ENCODE peak calls at places on chromosome 9, in five cellular contexts. J, Z, D, K and F are unnamed samples.

GRCh38 chr9:16133556-16134227 is 580.8 kb downstream of the CCDC171 start:
- DNase-seq in K (peak; percentile 63), D (peak; percentile 79), Z (peak; percentile 71), J (peak; percentile 48), F (peak; percentile 28)

GRCh38 chr9:113886471-113886870 is 10.4 kb downstream of the ZNF618 start:
- DNase-seq in Z (no peak), D (no peak), K (no peak), J (peak; percentile 23), F (no peak)

GRCh38 chr9:76964612-76965011 is 54.8 kb upstream of the FOXB2 start:
- DNase-seq in K (no peak), D (no peak), Z (no peak), J (no peak), F (no peak)

GRCh38 chr9:21752003-21752402 is 50.4 kb upstream of the MTAP start:
- DNase-seq in Z (peak; percentile 48), K (no peak), D (no peak), J (no peak), F (no peak)

GRCh38 chr9:72509053-72509452 is 12.4 kb upstream of the TMC1 start:
- DNase-seq in D (no peak), K (no peak), J (peak; percentile 74), Z (no peak), F (no peak)

GRCh38 chr9:93043122-93043521 is 15.4 kb upstream of the SUSD3 start:
- DNase-seq in Z (no peak), K (no peak), J (no peak), D (no peak), F (no peak)

GRCh38 chr9:108535526-108535925 is 320.3 kb downstream of the ACTL7B start:
- DNase-seq in J (no peak), Z (no peak), K (peak; percentile 9), D (peak; percentile 48), F (peak; percentile 49)

GRCh38 chr9:13648676-13649075 is 369.2 kb upstream of the MPDZ start:
- DNase-seq in D (no peak), Z (no peak), J (no peak), K (no peak), F (no peak)

GRCh38 chr9:87963770-87964169 is 10.6 kb downstream of the CDK20 start:
- DNase-seq in K (no peak), J (no peak), Z (no peak), D (no peak), F (no peak)

GRCh38 chr9:84327184-84327583 is 13.4 kb downstream of the SLC28A3 start:
- DNase-seq in Z (no peak), D (no peak), J (no peak), K (no peak), F (no peak)

GRCh38 chr9:137630684-137631083 is 11.9 kb downstream of the EHMT1 start:
- DNase-seq in K (no peak), Z (no peak), D (no peak), J (no peak), F (no peak)
- H3K4me1 ChIP-seq in K (peaks cover 35% of the 10 kb centered on the region), Z (peaks cover 7% of the 10 kb centered on the region), D (peaks cover 14% of the 10 kb centered on the region), J (peaks cover 8% of the 10 kb centered on the region), F (peaks cover 8% of the 10 kb centered on the region)

GRCh38 chr9:3830296-3830695 is 304.5 kb upstream of the RFX3 start:
- DNase-seq in D (no peak), K (no peak), Z (no peak), J (no peak), F (no peak)
- TF ChIP-seq MAFK in D (no peak), K (no peak), Z (no peak), J (no peak), F (no peak)

DNA sequence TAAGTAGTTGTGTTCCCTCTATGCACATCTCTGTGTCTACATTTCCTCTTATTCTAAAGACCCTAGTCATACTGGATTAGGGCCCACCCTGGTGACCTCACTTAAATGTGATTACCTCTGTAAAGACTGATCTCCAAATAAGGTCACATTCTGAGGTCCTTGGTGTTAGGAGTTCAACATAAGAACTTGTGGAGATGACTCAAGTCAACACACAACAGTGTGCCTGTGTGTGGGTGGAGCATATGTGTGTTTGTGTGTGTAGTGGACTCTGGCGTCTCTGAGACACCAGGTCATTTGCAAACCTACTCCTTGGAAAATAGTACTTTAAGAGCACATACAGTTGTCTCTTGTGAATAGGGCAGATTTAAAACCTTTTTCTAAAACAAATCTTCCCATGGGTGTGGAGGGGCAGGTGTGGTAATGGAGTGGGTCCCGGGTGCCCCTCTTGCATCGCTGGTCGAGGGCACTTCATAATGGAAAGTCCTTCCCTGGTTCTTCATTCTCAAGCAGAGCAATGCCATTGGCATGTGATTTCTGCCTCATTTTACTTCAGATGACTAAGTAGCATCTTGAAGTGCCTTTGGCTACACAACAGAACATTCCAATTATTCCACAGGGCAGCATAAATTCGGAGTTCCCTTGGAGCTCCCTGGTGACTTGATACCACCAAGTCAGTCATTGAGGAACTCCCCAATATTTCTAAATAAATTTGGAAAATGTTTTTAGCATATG is 84.4 kb downstream of the C9orf152 start:
- DNase-seq in D (peak; percentile 45), Z (no peak), K (no peak), J (peak; percentile 81), F (no peak)
- H3K4me1 ChIP-seq in D (peaks cover 44% of the 10 kb centered on the region), Z (peaks cover 27% of the 10 kb centered on the region), K (peaks cover 41% of the 10 kb centered on the region), J (peaks cover 48% of the 10 kb centered on the region), F (no peaks in the 10 kb centered on the region)

GRCh38 chr9:99785010-99785590 is 36.6 kb upstream of the NR4A3 start:
- DNase-seq in D (no peak), Z (peak; percentile 49), K (no peak), J (no peak), F (no peak)
- TF ChIP-seq MAFK in D (no peak), Z (no peak), K (no peak), J (no peak), F (no peak)

DNA sequence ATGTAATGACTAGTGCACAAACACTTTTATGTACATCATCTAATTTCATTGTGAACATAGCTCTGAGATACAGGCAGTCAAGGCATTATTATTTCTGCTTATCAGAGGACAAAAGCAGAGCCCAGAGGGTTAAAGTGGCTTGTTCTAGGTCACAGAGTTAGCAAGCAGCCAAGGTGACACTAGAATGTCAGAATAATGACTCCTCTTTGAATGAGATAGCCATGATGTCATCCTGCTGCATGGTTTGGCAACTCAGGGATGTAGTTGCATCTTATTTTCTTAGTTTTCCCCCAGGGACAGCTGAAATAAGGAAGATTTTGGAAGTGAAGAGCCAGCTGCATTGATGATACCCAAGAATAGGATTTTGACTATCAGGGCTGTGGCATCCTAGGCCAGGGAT is 54.4 kb downstream of the KCNV2 start:
- DNase-seq in K (no peak), J (peak; percentile 53), D (no peak), Z (no peak), F (no peak)
- H3K4me1 ChIP-seq in K (peaks cover 6% of the 10 kb centered on the region), J (peaks cover 10% of the 10 kb centered on the region), D (peaks cover 18% of the 10 kb centered on the region), Z (no peaks in the 10 kb centered on the region), F (no peaks in the 10 kb centered on the region)

GRCh38 chr9:99660191-99660636 is 161.5 kb upstream of the NR4A3 start:
- DNase-seq in D (no peak), K (no peak), J (no peak), Z (no peak), F (no peak)
- TF ChIP-seq MAFK in D (no peak), K (no peak), J (no peak), Z (no peak), F (no peak)

DNA sequence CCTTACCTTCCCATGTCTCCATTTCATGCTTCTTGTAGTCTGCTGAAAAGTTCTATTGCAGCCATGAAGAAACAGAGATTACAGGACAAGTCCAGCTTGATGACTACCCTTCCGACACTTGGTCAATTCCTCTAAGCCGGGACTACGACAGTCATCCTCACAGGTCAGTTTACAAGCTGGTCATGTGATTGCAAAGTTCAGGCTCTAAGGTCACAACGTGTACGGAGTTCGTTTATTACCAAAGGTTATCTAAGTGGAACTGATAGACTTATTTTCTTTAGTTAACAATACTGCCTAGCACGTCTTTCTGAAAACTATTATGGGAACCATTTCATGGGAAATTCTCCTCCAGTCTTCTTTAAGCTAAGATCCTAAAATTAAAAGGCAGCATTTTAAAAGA is 88.5 kb upstream of the NR5A1 start:
- DNase-seq in K (peak; percentile 80), J (no peak), Z (no peak), D (peak; percentile 16), F (peak; percentile 57)
- H3K4me1 ChIP-seq in K (peaks cover 56% of the 10 kb centered on the region), J (peaks cover 6% of the 10 kb centered on the region), Z (peaks cover 23% of the 10 kb centered on the region), D (peaks cover 21% of the 10 kb centered on the region), F (peaks cover 42% of the 10 kb centered on the region)

DNA sequence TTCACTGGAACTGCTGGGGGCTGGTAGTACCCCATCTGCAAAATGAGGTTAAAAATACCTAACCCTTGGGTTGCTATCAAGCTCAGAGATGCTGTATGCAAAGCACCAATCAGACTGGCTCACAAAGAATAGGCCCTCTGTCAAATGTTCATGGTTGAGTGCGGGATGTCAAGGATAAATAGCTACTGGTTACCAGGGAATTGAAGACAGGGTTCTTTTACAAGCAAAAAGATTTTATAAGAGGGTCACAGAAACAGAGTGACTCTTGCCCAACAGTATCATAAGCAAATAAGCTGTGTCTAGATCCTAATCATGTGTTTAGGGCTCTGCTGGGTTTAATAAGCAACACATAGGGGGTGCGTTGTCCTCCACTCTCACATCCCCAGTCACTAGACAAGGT is 11.9 kb downstream of the SYK start:
- DNase-seq in Z (no peak), D (no peak), K (no peak), J (no peak), F (no peak)
- TF ChIP-seq MAFK in Z (no peak), D (no peak), K (no peak), J (no peak), F (no peak)

DNA sequence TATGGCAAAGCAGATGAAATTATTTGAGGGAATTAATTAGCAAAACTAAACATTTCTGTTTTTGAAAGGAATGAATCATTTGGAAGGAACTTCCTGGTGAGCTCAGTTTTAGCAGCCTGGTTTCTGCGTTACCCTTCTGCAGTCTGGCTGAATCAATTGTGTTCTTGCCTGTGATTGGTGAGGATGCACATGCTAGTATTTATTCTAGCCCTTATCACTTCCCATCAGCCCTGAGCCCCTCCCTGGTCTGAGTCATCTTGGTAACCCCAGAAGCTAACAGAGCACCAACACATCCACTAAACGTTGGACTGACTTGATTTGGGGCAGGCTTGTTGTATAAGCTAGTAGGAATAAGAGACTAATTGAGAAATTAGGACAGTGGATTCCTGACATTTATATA is 6.6 kb downstream of the TJP2 start:
- DNase-seq in Z (no peak), D (peak; percentile 86), K (peak; percentile 93), J (peak; percentile 99), F (peak; percentile 87)
- H3K4me1 ChIP-seq in Z (no peaks in the 10 kb centered on the region), D (peaks cover 34% of the 10 kb centered on the region), K (peaks cover 99% of the 10 kb centered on the region), J (peaks cover 16% of the 10 kb centered on the region), F (peaks cover 36% of the 10 kb centered on the region)